ENCODE peak calls at places on chromosome 22, in seven cellular contexts. G is stimulated activated CD8-positive, alpha-beta memory T cell treated with anti-CD3 and anti-CD28 coated beads, Interleukin-12 subunit alpha, Interleukin-12 subunit beta, amount 100 ng/mL, for 4 hours; F is GM03348; Y is NCI-H1105 treated with DMSO at 0.1 percent for 48 hours; V is RWPE1; L is activated T-cell treated with anti-CD3 and anti-CD28 coated beads, Interleukin-2, amount 50 U/mL, for 72 hours; X is cerebellum. S is an unnamed sample.
A peak's percentile ranks its signal among the peaks of the same experiment; 100 is the strongest.

GRCh38 chr22:39920134-39920743 is 19.4 kb downstream of the GRAP2 start:
- DNase-seq in V (no peak), X (no peak), Y (no peak), G (no peak), F (no peak), L (peak; percentile 76), S (no peak)

GRCh38 chr22:20937794-20938148 is 20.6 kb downstream of the CRKL start:
- DNase-seq in Y (no peak), X (no peak), G (no peak), F (no peak), V (no peak), L (no peak), S (no peak)

GRCh38 chr22:30325065-30325720 is 1.5 kb downstream of the TBC1D10A start:
- DNase-seq in V (peak; percentile 77), G (no peak), F (peak; percentile 90), X (no peak), Y (no peak), L (no peak), S (no peak)

GRCh38 chr22:44394246-44395115 is 81.7 kb upstream of the SHISAL1 start:
- DNase-seq in L (no peak), V (no peak), G (no peak), Y (no peak), X (no peak), F (no peak), S (no peak)

GRCh38 chr22:27260087-27260730 is 541.3 kb downstream of the MN1 start:
- DNase-seq in G (no peak), L (no peak), F (no peak), Y (peak; percentile 68), V (no peak), X (no peak), S (no peak)

GRCh38 chr22:22943521-22944267 is 56.1 kb downstream of the IGLL5 start:
- DNase-seq in F (peak; percentile 9), V (no peak), Y (no peak), X (no peak), L (no peak), G (no peak), S (no peak)

GRCh38 chr22:41215926-41216325 is 10.8 kb downstream of the L3MBTL2 start:
- DNase-seq in V (no peak), F (no peak), L (no peak), G (no peak), X (no peak), Y (no peak), S (no peak)

GRCh38 chr22:26805131-26805530 is 147.7 kb downstream of the MIAT start:
- DNase-seq in L (no peak), X (no peak), F (peak; percentile 35), Y (no peak), G (no peak), V (peak; percentile 5), S (no peak)

GRCh38 chr22:46057762-46058420 is 80.9 kb upstream of the WNT7B start:
- DNase-seq in V (no peak), L (peak; percentile 59), F (peak; percentile 63), X (no peak), Y (peak; percentile 80), G (no peak), S (peak; percentile 22)

GRCh38 chr22:20750461-20751184 is 23.3 kb upstream of the SERPIND1 start:
- DNase-seq in G (peak; percentile 24), L (peak; percentile 70), Y (peak; percentile 27), X (peak; percentile 48), F (peak; percentile 89), V (peak; percentile 66), S (no peak)

GRCh38 chr22:35634981-35635540 is 13.2 kb upstream of the APOL6 start:
- DNase-seq in X (no peak), Y (no peak), G (no peak), F (no peak), L (no peak), V (no peak), S (no peak)

GRCh38 chr22:50107529-50107928 is 17.7 kb downstream of the MOV10L1 start:
- DNase-seq in L (no peak), Y (no peak), X (no peak), V (no peak), F (no peak), G (no peak), S (no peak)

GRCh38 chr22:25928038-25928437 is 186.1 kb downstream of the MYO18B start:
- DNase-seq in X (peak; percentile 32), L (no peak), V (no peak), G (no peak), Y (peak; percentile 8), F (no peak), S (no peak)

GRCh38 chr22:28112548-28113043 is 193.5 kb upstream of the PITPNB start:
- DNase-seq in G (no peak), Y (no peak), V (peak; percentile 1), L (no peak), X (peak; percentile 36), F (peak; percentile 46), S (no peak)

GRCh38 chr22:49660794-49661781 is 166.6 kb downstream of the BRD1 start:
- DNase-seq in V (no peak), X (no peak), G (no peak), Y (peak; percentile 37), F (no peak), L (no peak), S (no peak)